ENCODE peak calls at places on chromosomes 4 and X, in five cellular contexts. E, U, F, R and V are unnamed samples.

GRCh38 chrX:123230798-123231197 is 46.7 kb downstream of the GRIA3 start:
- DNase-seq in E (no peak), U (no peak), R (no peak), F (no peak), V (no peak)

GRCh38 chr4:105966046-105966445 is 70.8 kb downstream of the NPNT start:
- DNase-seq in E (no peak), F (no peak), U (no peak), R (no peak), V (peak; percentile 43)

GRCh38 chrX:30735839-30736238 is 82.6 kb downstream of the GK start:
- DNase-seq in E (peak; percentile 41), R (no peak), F (peak; percentile 62), U (no peak), V (peak; percentile 67)

GRCh38 chr4:162139412-162139811 is 24.4 kb downstream of the FSTL5 start:
- DNase-seq in F (no peak), R (no peak), U (no peak), E (no peak), V (no peak)

GRCh38 chrX:110409925-110410324 is 51.3 kb downstream of the RTL9 start:
- DNase-seq in E (peak; percentile 40), U (no peak), R (no peak), F (no peak), V (peak; percentile 82)

GRCh38 chr4:87326460-87326859 is 3.8 kb upstream of the HSD17B13 start:
- DNase-seq in E (no peak), R (no peak), U (no peak), F (no peak), V (no peak)

GRCh38 chrX:154006965-154007364 is 12.7 kb downstream of the IRAK1 start:
- DNase-seq in R (no peak), F (no peak), U (no peak), E (no peak), V (no peak)

GRCh38 chr4:4443821-4444220 is 56.9 kb downstream of the NSG1 start:
- DNase-seq in F (no peak), U (no peak), E (peak; percentile 60), R (no peak), V (peak; percentile 54)

GRCh38 chrX:13469963-13470679 is 99.3 kb upstream of the EGFL6 start:
- DNase-seq in F (no peak), R (no peak), U (no peak), E (peak; percentile 9), V (peak; percentile 84)

GRCh38 chr4:34293459-34293858 is 1950.9 kb downstream of the ARAP2 start:
- DNase-seq in U (no peak), E (no peak), F (no peak), R (no peak), V (peak; percentile 15)

GRCh38 chrX:14030248-14030592 is 528 bp upstream of the GEMIN8 start:
- DNase-seq in U (no peak), E (peak; percentile 16), R (no peak), F (no peak), V (peak; percentile 70)